ENCODE peak calls at places on chromosomes 5 and 9, in seven cellular contexts. E is SK-N-SH, T is HCT116, Q is H1, S is K562, K is GM12878, X is HepG2. N is an unnamed sample.

GRCh38 chr9:95185931-95186330 is 131.6 kb downstream of the FANCC start:
- DNase-seq in T (no peak), S (no peak), Q (no peak), X (no peak), E (no peak), K (no peak), N (no peak)

GRCh38 chr5:38598994-38599611 is 42.7 kb upstream of the LIFR start:
- DNase-seq in K (no peak), X (peak; percentile 16), Q (no peak), T (peak; percentile 42), E (no peak), S (no peak), N (no peak)

GRCh38 chr5:91359957-91360609 is 23.0 kb downstream of the ARRDC3 start:
- DNase-seq in X (no peak), Q (no peak), T (no peak), S (no peak), K (no peak), E (no peak), N (no peak)

GRCh38 chr9:108394726-108395125 is 461.1 kb downstream of the ACTL7B start:
- DNase-seq in Q (no peak), X (no peak), K (no peak), T (no peak), E (no peak), S (no peak), N (no peak)

GRCh38 chr5:151319334-151319733 is 15.8 kb upstream of the SLC36A3 start:
- DNase-seq in E (no peak), T (peak; percentile 26), X (no peak), K (no peak), Q (no peak), S (no peak), N (peak; percentile 79)

GRCh38 chr5:161190086-161190485 is 338.1 kb upstream of the ATP10B start:
- DNase-seq in E (no peak), X (no peak), Q (no peak), K (no peak), T (no peak), S (no peak), N (no peak)

GRCh38 chr5:19734706-19735240 is 253.2 kb downstream of the CDH18 start:
- DNase-seq in T (no peak), X (no peak), K (no peak), E (no peak), S (no peak), Q (no peak), N (peak; percentile 94)

GRCh38 chr5:99059685-99060084 is 130.9 kb upstream of the CHD1 start:
- DNase-seq in K (no peak), E (no peak), X (no peak), T (no peak), S (no peak), Q (no peak), N (no peak)

GRCh38 chr5:53552561-53552960 is 7.9 kb upstream of the NDUFS4 start:
- DNase-seq in E (no peak), K (no peak), Q (no peak), T (no peak), X (no peak), S (peak; percentile 21), N (no peak)

GRCh38 chr5:125381290-125381689 is 634.9 kb upstream of the ZNF608 start:
- DNase-seq in S (no peak), T (no peak), E (no peak), K (no peak), Q (no peak), X (no peak), N (no peak)

GRCh38 chr9:82124090-82124489 is 135.5 kb downstream of the SPATA31D1 start:
- DNase-seq in K (no peak), E (no peak), Q (no peak), T (no peak), S (no peak), X (no peak), N (no peak)

GRCh38 chr5:6937675-6938074 is 224.4 kb downstream of the TENT4A start:
- DNase-seq in X (no peak), K (no peak), S (no peak), T (no peak), Q (no peak), E (no peak), N (no peak)

GRCh38 chr9:119967867-119968535 is 598.8 kb upstream of the BRINP1 start:
- DNase-seq in X (no peak), K (no peak), Q (no peak), T (no peak), E (no peak), S (no peak), N (no peak)

GRCh38 chr9:89497181-89497963 is 541 bp downstream of the SEMA4D start:
- DNase-seq in K (no peak), S (peak; percentile 12), T (no peak), Q (no peak), E (peak; percentile 83), X (no peak), N (peak; percentile 54)

GRCh38 chr5:61675015-61675692 is 343.1 kb downstream of the ZSWIM6 start:
- DNase-seq in Q (no peak), S (no peak), E (no peak), T (peak; percentile 12), K (no peak), X (peak; percentile 16), N (peak; percentile 25)

GRCh38 chr5:172594867-172595466 is 46.1 kb upstream of the NEURL1B start:
- DNase-seq in T (no peak), X (no peak), K (no peak), Q (no peak), S (no peak), E (no peak), N (no peak)

GRCh38 chr9:99326112-99326916 is 104.2 kb downstream of the SEC61B start:
- DNase-seq in T (no peak), X (no peak), E (no peak), K (no peak), S (no peak), Q (no peak), N (no peak)

GRCh38 chr5:69326365-69326764 is 6.2 kb downstream of the CCDC125 start:
- DNase-seq in T (no peak), S (no peak), X (no peak), E (no peak), K (no peak), Q (no peak), N (no peak)

GRCh38 chr9:121298016-121298538 is 30.1 kb downstream of the GSN start:
- DNase-seq in X (peak; percentile 77), K (no peak), Q (no peak), S (no peak), E (no peak), T (no peak), N (no peak)

GRCh38 chr9:90925581-90926257 is 124.1 kb downstream of the SYK start:
- DNase-seq in X (no peak), T (no peak), S (no peak), K (no peak), E (no peak), Q (no peak), N (no peak)

GRCh38 chr9:111937781-111938426 is 41.3 kb downstream of the UGCG start:
- DNase-seq in Q (no peak), X (no peak), S (no peak), T (no peak), K (peak; percentile 74), E (no peak), N (no peak)

GRCh38 chr5:138177936-138178515 is 404 bp downstream of the BRD8 start:
- DNase-seq in S (peak; percentile 65), T (no peak), E (peak; percentile 55), X (peak; percentile 23), K (no peak), Q (no peak), N (peak; percentile 52)

GRCh38 chr5:145500712-145501111 is 334.4 kb downstream of the PRELID2 start:
- DNase-seq in E (no peak), X (no peak), S (no peak), T (no peak), Q (no peak), K (no peak), N (no peak)

GRCh38 chr5:53994148-53994547 is 316.2 kb downstream of the ARL15 start:
- DNase-seq in T (no peak), K (no peak), Q (no peak), X (no peak), E (no peak), S (no peak), N (no peak)

GRCh38 chr5:123844873-123845272 is 332.9 kb downstream of the CSNK1G3 start:
- DNase-seq in S (no peak), K (no peak), Q (no peak), T (no peak), E (no peak), X (no peak), N (no peak)

GRCh38 chr5:168579987-168580508 is 880 bp upstream of the PANK3 start:
- DNase-seq in X (no peak), K (no peak), Q (no peak), E (no peak), S (no peak), T (no peak), N (no peak)
- TF ChIP-seq JUND in X (no peak), K (no peak), Q (no peak), E (no peak), S (no peak), T (no peak), N (no peak)

DNA sequence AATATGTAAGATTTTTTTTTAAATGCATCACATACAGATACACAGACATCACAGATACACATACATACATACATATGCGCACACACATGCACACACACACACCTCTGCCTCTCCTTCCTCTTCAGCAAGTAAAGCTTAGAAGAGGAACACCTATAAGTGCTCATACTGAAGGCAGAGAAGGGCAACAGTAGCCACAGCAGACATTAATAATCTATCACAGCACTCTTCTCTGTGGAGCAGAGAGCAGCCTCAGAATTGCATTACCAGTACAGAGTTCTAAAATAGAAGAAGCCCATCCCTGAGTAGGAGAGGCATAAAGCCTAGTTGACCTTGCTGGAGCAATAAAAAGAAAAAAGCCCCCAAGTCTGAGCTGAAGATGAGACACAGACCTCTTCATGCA is 110.6 kb downstream of the MLLT3 start:
- DNase-seq in S (no peak), K (no peak), E (no peak), Q (no peak), X (no peak), T (no peak), N (no peak)
- TF ChIP-seq JUND in S (no peak), K (no peak), E (no peak), Q (no peak), X (no peak), T (no peak), N (no peak)

GRCh38 chr9:7879551-7880245 is 80.1 kb upstream of the DMAC1 start:
- DNase-seq in E (no peak), Q (peak; percentile 43), S (no peak), X (no peak), T (no peak), K (no peak), N (no peak)
- TF ChIP-seq JUND in E (no peak), Q (no peak), S (no peak), X (no peak), T (no peak), K (no peak), N (no peak)

GRCh38 chr5:176716320-176716719 is 69.0 kb downstream of the TSPAN17 start:
- DNase-seq in E (peak; percentile 66), S (no peak), Q (no peak), X (no peak), K (no peak), T (peak; percentile 15), N (no peak)

GRCh38 chr5:176713409-176713808 is 66.1 kb downstream of the TSPAN17 start:
- DNase-seq in K (no peak), E (no peak), X (no peak), Q (no peak), T (no peak), S (no peak), N (no peak)

GRCh38 chr5:176714067-176714466 is 66.8 kb downstream of the TSPAN17 start:
- DNase-seq in S (no peak), K (no peak), X (no peak), Q (no peak), T (no peak), E (no peak), N (no peak)

GRCh38 chr5:176712546-176713297 is 65.4 kb downstream of the TSPAN17 start:
- DNase-seq in S (no peak), Q (no peak), E (no peak), T (no peak), X (no peak), K (no peak), N (no peak)

GRCh38 chr5:176711883-176712282 is 64.6 kb downstream of the TSPAN17 start:
- DNase-seq in X (no peak), K (no peak), E (no peak), S (no peak), T (no peak), Q (no peak), N (no peak)
- TF ChIP-seq JUND in X (no peak), K (no peak), E (no peak), S (no peak), T (no peak), Q (no peak), N (no peak)

N was measured in T47D.